ENCODE peak calls at places on chromosomes 2 and 18, in seven cellular contexts. W is heart right ventricle, T is thoracic aorta, L is cardiac fibroblast, N is lower lobe of right lung, R is dorsolateral prefrontal cortex, D is fibroblast of pulmonary artery. V is an unnamed sample.

GRCh38 chr2:171807831-171808393 is 86.1 kb downstream of the SLC25A12 start:
- DNase-seq in W (no peak), T (no peak), L (no peak), N (no peak), R (no peak), D (no peak), V (no peak)

GRCh38 chr2:156765450-156765849 is 329.3 kb downstream of the GPD2 start:
- DNase-seq in W (no peak), T (no peak), L (no peak), N (no peak), R (no peak), D (no peak), V (no peak)

GRCh38 chr2:85326406-85326945 is 1.3 kb downstream of the TGOLN2 start:
- DNase-seq in W (no peak), T (no peak), L (peak; percentile 58), N (no peak), R (no peak), D (peak; percentile 71), V (peak; percentile 43)

GRCh38 chr2:163673522-163673921 is 62.3 kb downstream of the FIGN start:
- DNase-seq in W (no peak), T (no peak), L (no peak), N (no peak), R (no peak), D (no peak), V (no peak)

GRCh38 chr2:2806711-2807110 is 475.6 kb upstream of the MYT1L start:
- DNase-seq in W (no peak), T (no peak), L (no peak), N (no peak), R (no peak), D (no peak), V (no peak)

GRCh38 chr2:73985318-73986084 is 791 bp downstream of the TET3 start:
- DNase-seq in W (peak; percentile 54), T (no peak), L (peak; percentile 60), N (peak; percentile 64), R (no peak), D (no peak), V (no peak)

GRCh38 chr2:45691152-45691551 is 39.7 kb downstream of the PRKCE start:
- DNase-seq in W (no peak), T (no peak), L (peak; percentile 6), N (no peak), R (peak; percentile 69), D (no peak), V (no peak)

GRCh38 chr2:216551669-216552068 is 53.0 kb downstream of the RPL37A start:
- DNase-seq in W (no peak), T (no peak), L (no peak), N (no peak), R (no peak), D (no peak), V (no peak)

GRCh38 chr18:48949051-48949605 is 1.6 kb downstream of the SMAD7 start:
- DNase-seq in W (peak; percentile 42), T (no peak), L (no peak), N (peak; percentile 73), R (no peak), D (peak; percentile 34), V (no peak)

GRCh38 chr2:144890828-144891227 is 370.9 kb upstream of the ZEB2 start:
- DNase-seq in W (no peak), T (no peak), L (peak; percentile 63), N (no peak), R (no peak), D (peak; percentile 68), V (peak; percentile 54)

GRCh38 chr2:112666764-112667122 is 21.0 kb downstream of the SLC20A1 start:
- DNase-seq in W (no peak), T (no peak), L (no peak), N (no peak), R (no peak), D (peak; percentile 42), V (peak; percentile 49)

GRCh38 chr2:114709936-114710850 is 267.8 kb downstream of the DPP10 start:
- DNase-seq in W (no peak), T (no peak), L (no peak), N (no peak), R (no peak), D (no peak), V (no peak)

GRCh38 chr2:40957508-40957907 is 505.6 kb upstream of the SLC8A1 start:
- DNase-seq in W (no peak), T (no peak), L (peak; percentile 75), N (peak; percentile 41), R (no peak), D (peak; percentile 76), V (no peak)

GRCh38 chr18:57022716-57023115 is 124.2 kb upstream of the BOD1L2 start:
- DNase-seq in W (no peak), T (no peak), L (no peak), N (no peak), R (no peak), D (no peak), V (no peak)

GRCh38 chr2:163657257-163657656 is 78.6 kb downstream of the FIGN start:
- DNase-seq in W (no peak), T (no peak), L (peak; percentile 82), N (no peak), R (no peak), D (peak; percentile 73), V (peak; percentile 80)

GRCh38 chr18:57925706-57926105 is 118.3 kb upstream of the NEDD4L start:
- DNase-seq in W (no peak), T (no peak), L (peak; percentile 64), N (no peak), R (no peak), D (peak; percentile 23), V (peak; percentile 45)

GRCh38 chr2:160087854-160088745 is 25.7 kb upstream of the PLA2R1 start:
- DNase-seq in W (no peak), T (no peak), L (peak; percentile 68), N (no peak), R (no peak), D (peak; percentile 49), V (peak; percentile 42)
- TF ChIP-seq CTCF in W (no peak), T (no peak), L (peak; percentile 30), N (peak; percentile 26), R (no peak), D (peak; percentile 35), V (peak; percentile 40)

GRCh38 chr2:109171444-109172334 is 42.7 kb downstream of the SH3RF3 start:
- DNase-seq in W (peak; percentile 66), T (peak; percentile 77), L (peak; percentile 94), N (no peak), R (no peak), D (peak; percentile 92), V (peak; percentile 94)
- TF ChIP-seq CTCF in W (peak; percentile 34), T (peak; percentile 67), L (peak; percentile 50), N (peak; percentile 34), R (no peak), D (peak; percentile 41), V (no peak)

DNA sequence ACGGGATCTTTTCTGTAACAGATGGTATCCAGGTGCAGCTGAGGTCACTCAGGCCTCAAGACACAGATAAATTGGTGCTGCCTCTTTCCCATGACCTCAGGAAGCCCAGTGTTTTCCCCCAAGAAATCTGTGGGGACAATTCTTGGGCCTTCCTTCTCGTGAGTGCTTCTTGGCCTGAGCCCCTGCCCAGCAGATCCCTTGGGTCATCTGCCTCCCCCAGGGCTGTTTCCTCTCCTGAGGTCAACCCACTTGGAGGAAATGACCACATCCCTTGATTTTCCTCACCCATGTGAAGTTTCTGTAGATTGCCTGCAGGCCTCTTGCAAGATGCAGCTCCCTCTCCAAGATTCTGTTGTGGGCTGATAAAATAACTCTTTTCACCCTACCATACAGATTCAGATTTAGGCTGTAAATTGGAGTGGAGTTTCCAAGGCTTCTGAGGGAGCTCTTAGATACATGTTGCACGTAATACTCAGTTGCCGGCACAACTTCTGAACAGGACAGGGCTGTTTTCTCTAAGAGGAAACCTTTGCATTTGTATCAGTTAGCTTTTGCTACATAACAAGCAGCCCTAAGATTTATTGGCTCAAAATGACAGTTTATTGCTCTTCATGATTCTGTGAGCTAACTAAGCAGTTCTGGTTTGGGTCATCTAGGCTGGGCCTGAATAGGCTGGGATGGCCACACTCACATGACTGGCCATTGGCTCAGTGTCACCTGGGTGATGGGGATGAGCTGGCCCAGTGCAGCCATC is 13.1 kb downstream of the ZAP70 start:
- DNase-seq in W (peak; percentile 75), T (no peak), L (peak; percentile 23), N (no peak), R (no peak), D (peak; percentile 22), V (peak; percentile 62)
- TF ChIP-seq CTCF in W (no peak), T (no peak), L (no peak), N (no peak), R (no peak), D (no peak), V (no peak)

GRCh38 chr2:181103659-181104058 is 123.3 kb downstream of the UBE2E3 start:
- DNase-seq in W (no peak), T (no peak), L (no peak), N (no peak), R (no peak), D (no peak), V (no peak)

GRCh38 chr2:181105562-181105961 is 125.2 kb downstream of the UBE2E3 start:
- DNase-seq in W (no peak), T (no peak), L (no peak), N (no peak), R (no peak), D (no peak), V (no peak)

GRCh38 chr2:181106229-181106628 is 125.8 kb downstream of the UBE2E3 start:
- DNase-seq in W (no peak), T (no peak), L (no peak), N (no peak), R (no peak), D (no peak), V (peak; percentile 12)

GRCh38 chr2:181106789-181107418 is 126.5 kb downstream of the UBE2E3 start:
- DNase-seq in W (no peak), T (no peak), L (peak; percentile 93), N (no peak), R (no peak), D (peak; percentile 85), V (peak; percentile 93)

DNA sequence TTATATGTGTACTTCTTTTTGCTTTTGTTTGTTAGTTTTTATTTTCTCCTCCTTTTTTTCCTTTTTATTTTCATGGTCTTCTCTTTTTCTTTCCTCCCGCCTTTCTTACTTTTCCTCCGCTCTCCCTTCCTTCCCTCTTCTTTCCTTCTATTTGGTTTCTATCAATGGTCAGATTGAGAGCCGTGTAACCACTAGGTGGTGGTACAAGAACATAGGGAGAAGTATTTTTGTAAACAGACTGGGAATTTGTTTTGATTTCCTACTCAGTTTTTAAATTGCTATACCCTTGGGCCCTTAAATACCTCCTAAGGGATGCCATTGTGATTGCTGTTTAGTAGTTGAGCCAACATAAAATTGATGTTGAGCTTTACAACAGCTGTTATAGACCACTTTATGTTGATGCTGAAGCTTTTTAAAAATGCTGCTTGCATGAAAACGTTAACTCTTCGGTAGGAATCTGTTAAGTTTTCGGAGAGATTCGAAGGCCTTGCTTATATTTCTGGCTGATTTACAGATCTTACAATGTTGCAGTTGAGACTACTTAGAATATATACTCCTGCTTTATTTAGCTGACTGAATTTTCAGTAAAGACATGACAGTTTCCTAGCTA is 124.2 kb downstream of the UBE2E3 start:
- DNase-seq in W (no peak), T (no peak), L (peak; percentile 87), N (no peak), R (no peak), D (peak; percentile 87), V (peak; percentile 79)
- TF ChIP-seq CTCF in W (peak; percentile 73), T (peak; percentile 24), L (peak; percentile 79), N (peak; percentile 62), R (peak; percentile 48), D (peak; percentile 90), V (peak; percentile 84)

GRCh38 chr2:202657876-202658275 is 23.1 kb downstream of the FAM117B start:
- DNase-seq in W (no peak), T (no peak), L (no peak), N (no peak), R (no peak), D (no peak), V (no peak)
- TF ChIP-seq CTCF in W (no peak), T (no peak), L (no peak), N (no peak), R (no peak), D (no peak), V (no peak)

V was measured in fibroblast of mammary gland.